ENCODE peak calls at places on chromosome 7, in nine cellular contexts. E is stimulated activated CD4-positive, alpha-beta T cell treated with anti-CD3 and anti-CD28 coated beads, Interleukin-4, amount 100 ng/mL, for 48 hours; V is stimulated activated CD8-positive, alpha-beta memory T cell treated with anti-CD3 and anti-CD28 coated beads, Interleukin-7, amount 100 ng/mL, for 24 hours; N is CD8-positive, alpha-beta memory T cell; T is GM13977; D is HCEC 1CT; C is lower leg skin; I is RCC 7860; G is activated CD4-positive, alpha-beta T cell treated with anti-CD3 and anti-CD28 coated beads, Interleukin-2, amount 50 U/mL, for 1 hour. X is an unnamed sample.

GRCh38 chr7:29345590-29345989 is 151.0 kb downstream of the CHN2 start:
- DNase-seq in I (no peak), G (no peak), D (no peak), T (no peak), C (no peak), N (no peak), E (no peak), V (no peak), X (no peak)

GRCh38 chr7:1526271-1526754 is 4.2 kb upstream of the MAFK start:
- DNase-seq in G (no peak), V (no peak), D (no peak), E (no peak), C (no peak), N (no peak), I (no peak), T (no peak), X (no peak)

GRCh38 chr7:37546677-37547076 is 98.0 kb upstream of the ELMO1 start:
- DNase-seq in T (no peak), C (no peak), N (no peak), V (no peak), E (no peak), I (no peak), D (no peak), G (no peak), X (no peak)

GRCh38 chr7:106947244-106947728 is 82.2 kb downstream of the PIK3CG start:
- DNase-seq in T (peak), C (no peak), N (peak), I (peak), V (no peak), G (peak), D (peak), E (peak), X (peak)

GRCh38 chr7:29906200-29907022 is 83.2 kb downstream of the SCRN1 start:
- DNase-seq in E (no peak), V (no peak), I (no peak), N (no peak), C (no peak), T (no peak), D (no peak), G (no peak), X (no peak)

GRCh38 chr7:140237390-140237789 is 60.6 kb upstream of the KDM7A start:
- DNase-seq in D (no peak), C (no peak), V (no peak), T (no peak), N (no peak), I (no peak), E (no peak), G (no peak), X (no peak)

GRCh38 chr7:119996634-119997033 is 276.3 kb upstream of the KCND2 start:
- DNase-seq in I (no peak), C (no peak), D (no peak), N (no peak), T (no peak), E (no peak), V (no peak), G (no peak), X (no peak)

GRCh38 chr7:130276796-130277762 is 10.4 kb downstream of the CPA2 start:
- DNase-seq in C (no peak), V (no peak), T (no peak), I (no peak), D (peak), E (peak), G (no peak), N (no peak), X (no peak)

GRCh38 chr7:112505495-112505894 is 24.7 kb downstream of the LSMEM1 start:
- DNase-seq in N (no peak), T (no peak), E (no peak), D (no peak), C (no peak), I (no peak), G (no peak), V (no peak), X (no peak)

GRCh38 chr7:29955075-29955792 is 34.4 kb downstream of the SCRN1 start:
- DNase-seq in C (no peak), D (no peak), I (no peak), N (no peak), V (no peak), T (no peak), E (no peak), G (no peak), X (no peak)

GRCh38 chr7:31099451-31100444 is 47.6 kb downstream of the ADCYAP1R1 start:
- DNase-seq in V (no peak), D (no peak), T (no peak), E (no peak), I (no peak), G (no peak), N (no peak), C (peak), X (no peak)

GRCh38 chr7:41916450-41916927 is 213.6 kb upstream of the INHBA start:
- DNase-seq in I (peak), D (peak), G (no peak), C (no peak), V (no peak), T (no peak), N (no peak), E (no peak), X (no peak)

GRCh38 chr7:111363099-111363498 is 199.2 kb downstream of the IMMP2L start:
- DNase-seq in D (peak), N (no peak), T (no peak), I (no peak), C (no peak), E (no peak), G (no peak), V (no peak), X (no peak)

GRCh38 chr7:87435546-87435945 is 39.9 kb downstream of the ABCB4 start:
- DNase-seq in V (no peak), E (no peak), C (no peak), I (peak), T (no peak), D (no peak), G (no peak), N (no peak), X (no peak)

GRCh38 chr7:16347461-16348192 is 73.7 kb downstream of the CRPPA start:
- DNase-seq in N (no peak), T (no peak), I (peak), G (no peak), V (no peak), C (no peak), E (no peak), D (peak), X (no peak)

GRCh38 chr7:108079291-108080057 is 50.7 kb downstream of the LAMB4 start:
- DNase-seq in N (no peak), C (no peak), V (no peak), I (peak), T (no peak), E (no peak), G (no peak), D (peak), X (no peak)

GRCh38 chr7:50718311-50718710 is 64.4 kb downstream of the GRB10 start:
- DNase-seq in C (no peak), G (no peak), N (no peak), T (no peak), D (no peak), I (no peak), V (no peak), E (no peak), X (no peak)

GRCh38 chr7:150829426-150829825 is 22.9 kb upstream of the AOC1 start:
- DNase-seq in I (no peak), N (no peak), T (no peak), D (no peak), E (no peak), C (no peak), G (no peak), V (no peak), X (no peak)

GRCh38 chr7:85102813-85103350 is 84.0 kb downstream of the SEMA3D start:
- DNase-seq in C (no peak), I (no peak), T (no peak), V (no peak), N (no peak), D (peak), G (no peak), E (no peak), X (no peak)

GRCh38 chr7:99221866-99222265 is 14.0 kb upstream of the KPNA7 start:
- DNase-seq in E (no peak), V (no peak), I (no peak), D (no peak), C (no peak), T (no peak), N (no peak), G (no peak), X (no peak)

GRCh38 chr7:29565982-29566746 is 2.5 kb downstream of the PRR15 start:
- DNase-seq in V (no peak), I (no peak), E (no peak), C (peak), N (no peak), T (no peak), D (no peak), G (no peak), X (no peak)

GRCh38 chr7:141421306-141421705 is 129.9 kb upstream of the AGK start:
- DNase-seq in C (no peak), D (no peak), G (no peak), N (no peak), I (no peak), V (no peak), T (no peak), E (no peak), X (no peak)

GRCh38 chr7:7014827-7015610 is 167.3 kb upstream of the C1GALT1 start:
- DNase-seq in C (no peak), I (no peak), V (no peak), T (no peak), E (no peak), G (no peak), D (no peak), N (no peak), X (no peak)

GRCh38 chr7:144390481-144390880 is 13.0 kb downstream of the NOBOX start:
- DNase-seq in I (no peak), V (no peak), C (no peak), D (no peak), E (no peak), T (no peak), G (no peak), N (no peak), X (no peak)

GRCh38 chr7:152568972-152569371 is 107.0 kb downstream of the XRCC2 start:
- DNase-seq in E (no peak), C (peak), I (no peak), T (no peak), G (no peak), N (no peak), V (no peak), D (no peak), X (no peak)

GRCh38 chr7:144738708-144739314 is 97.0 kb downstream of the TPK1 start:
- DNase-seq in N (peak), G (peak), D (peak), V (no peak), C (no peak), T (peak), E (no peak), I (peak), X (no peak)

GRCh38 chr7:29035044-29035740 is 77.1 kb upstream of the TRIL start:
- DNase-seq in T (no peak), G (no peak), N (no peak), E (no peak), C (no peak), I (peak), D (peak), V (no peak), X (no peak)

X was measured in effector memory CD8-positive, alpha-beta T cell.